ENCODE peak calls at places on chromosomes 7 and 10, in seven cellular contexts. A, P, F, Q, J, D and Y are unnamed samples.

GRCh38 chr7:19009241-19009935 is 108.0 kb downstream of the TWIST1 start:
- DNase-seq in A (no peak), P (no peak), F (no peak), Q (no peak), J (no peak), D (no peak), Y (no peak)

GRCh38 chr10:3395487-3395886 is 222.9 kb upstream of the PITRM1 start:
- DNase-seq in A (no peak), P (no peak), F (no peak), Q (no peak), J (no peak), D (no peak), Y (no peak)

GRCh38 chr10:131549116-131549515 is 237.6 kb upstream of the TCERG1L start:
- DNase-seq in A (no peak), P (no peak), F (no peak), Q (no peak), J (no peak), D (no peak), Y (peak; percentile 37)

GRCh38 chr10:33897255-33897893 is 562.9 kb upstream of the NRP1 start:
- DNase-seq in A (no peak), P (no peak), F (no peak), Q (no peak), J (no peak), D (no peak), Y (no peak)

GRCh38 chr10:32337343-32337742 is 9.6 kb downstream of the EPC1 start:
- DNase-seq in A (no peak), P (no peak), F (no peak), Q (no peak), J (no peak), D (no peak), Y (no peak)

GRCh38 chr10:728603-729002 is 39.1 kb upstream of the DIP2C start:
- DNase-seq in A (no peak), P (no peak), F (no peak), Q (no peak), J (no peak), D (no peak), Y (no peak)

GRCh38 chr7:103937680-103938079 is 51.8 kb downstream of the RELN start:
- DNase-seq in A (no peak), P (no peak), F (no peak), Q (no peak), J (no peak), D (no peak), Y (no peak)

GRCh38 chr7:125444864-125445263 is 515.2 kb upstream of the POT1 start:
- DNase-seq in A (no peak), P (no peak), F (no peak), Q (no peak), J (no peak), D (no peak), Y (no peak)

GRCh38 chr7:109462171-109462570 is 892.5 kb downstream of the DNAJB9 start:
- DNase-seq in A (no peak), P (no peak), F (no peak), Q (no peak), J (no peak), D (no peak), Y (no peak)

GRCh38 chr7:148982596-148983219 is 45.6 kb downstream of the PDIA4 start:
- DNase-seq in A (peak; percentile 23), P (peak; percentile 72), F (no peak), Q (no peak), J (no peak), D (peak; percentile 76), Y (no peak)

DNA sequence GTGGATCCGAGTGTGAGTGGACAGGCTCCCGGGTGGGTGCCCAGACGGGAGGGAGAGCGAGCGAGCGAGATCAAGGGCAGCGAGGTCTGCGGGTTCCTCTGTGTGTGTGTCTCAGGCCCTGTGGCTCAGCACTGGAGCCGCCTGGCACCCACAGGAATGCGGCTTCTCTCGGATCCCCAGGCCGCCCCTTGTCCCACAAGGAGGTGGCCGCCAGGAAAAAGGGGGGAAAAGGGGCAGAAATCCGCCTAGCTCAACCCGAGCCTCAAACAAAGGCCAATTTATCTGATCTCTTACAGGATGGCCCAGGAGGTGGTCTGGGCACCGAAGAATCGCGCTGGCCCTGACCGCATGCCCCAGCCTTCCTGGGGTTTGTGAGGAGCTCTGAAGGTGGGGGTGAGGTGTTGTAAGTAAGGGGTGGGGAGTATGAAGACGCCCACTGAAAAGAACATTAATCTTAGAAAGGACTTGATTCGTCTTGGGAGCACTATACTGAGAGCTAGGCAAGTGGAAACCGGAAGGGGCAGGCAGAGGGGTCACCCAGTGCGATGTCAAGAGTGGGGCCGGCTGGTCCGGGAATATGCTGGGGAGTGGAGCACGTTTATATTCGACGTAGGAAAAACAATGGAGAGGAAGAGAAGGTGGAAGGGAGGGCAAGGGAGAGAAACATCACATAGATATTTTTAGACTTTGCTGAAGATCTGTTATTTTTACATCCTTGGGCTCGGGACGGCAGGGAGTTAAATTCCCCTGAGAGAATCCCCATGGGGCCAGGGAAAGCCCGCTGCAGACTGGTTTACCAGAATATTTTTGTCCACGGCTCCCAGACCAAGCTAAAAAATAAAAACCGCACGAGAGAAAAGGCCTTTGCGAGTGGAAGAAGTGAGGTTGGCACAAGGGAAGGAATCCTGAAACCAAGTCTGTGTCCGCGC is 7.2 kb downstream of the DLX5 start:
- DNase-seq in A (no peak), P (peak; percentile 12), F (no peak), Q (no peak), J (no peak), D (no peak), Y (peak; percentile 47)
- TF ChIP-seq POLR2AphosphoS5 in A (no peak), P (no peak), F (no peak), Q (no peak), J (no peak), D (no peak), Y (no peak)

DNA sequence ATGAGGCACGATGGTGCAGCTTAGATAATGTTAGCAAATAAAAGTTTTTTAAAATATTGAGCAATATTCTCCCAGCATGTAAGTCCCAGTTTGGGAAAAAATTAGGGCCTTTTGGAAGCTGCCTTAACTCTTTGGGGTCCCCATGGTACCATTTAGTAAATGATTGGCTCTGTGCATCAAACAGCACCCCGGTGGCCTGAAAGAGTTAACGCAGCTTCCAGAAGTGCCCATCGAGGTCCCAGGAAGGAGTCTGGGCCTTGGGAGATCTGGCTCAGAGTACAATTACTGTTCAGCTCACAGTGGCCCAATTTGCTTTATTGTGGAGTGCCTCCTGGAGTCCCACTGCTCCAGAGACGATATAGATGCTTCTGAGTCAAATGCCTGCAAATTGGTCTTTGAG is 31.7 kb downstream of the WDFY4 start:
- DNase-seq in A (no peak), P (peak; percentile 41), F (no peak), Q (no peak), J (no peak), D (no peak), Y (no peak)
- H3K36me3 ChIP-seq in A (no peaks in the 10 kb centered on the region), P (no peaks in the 10 kb centered on the region), F (no peaks in the 10 kb centered on the region), Q (no peaks in the 10 kb centered on the region), J (peaks cover 50% of the 10 kb centered on the region), D (no peaks in the 10 kb centered on the region), Y (no peaks in the 10 kb centered on the region)

DNA sequence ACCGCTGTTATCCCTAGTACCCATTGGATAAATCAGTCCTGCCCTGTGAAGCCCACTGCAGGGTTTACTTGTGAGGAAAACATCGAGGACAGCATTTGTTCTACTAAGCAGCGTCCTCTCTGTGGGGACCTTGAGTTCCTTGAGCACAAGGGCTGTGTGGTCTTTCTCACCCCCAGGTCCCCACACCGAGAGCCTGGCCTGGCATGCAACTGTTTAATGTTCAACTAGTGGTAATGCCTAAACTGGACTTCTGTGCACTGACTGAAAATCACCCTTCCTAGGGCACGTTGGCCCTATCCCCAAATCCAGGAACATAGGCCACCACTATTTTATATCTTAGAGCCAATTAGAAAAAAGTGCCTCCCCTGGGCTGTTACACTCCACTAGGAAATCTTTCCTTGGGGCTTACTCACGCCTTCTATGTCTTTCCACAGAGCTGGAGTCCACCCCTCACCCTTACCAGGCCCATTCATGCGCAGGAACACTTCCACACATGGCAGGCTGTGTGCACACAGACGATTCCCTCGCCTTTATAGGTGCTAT is 1.7 kb upstream of the TMEM213 start:
- DNase-seq in A (no peak), P (no peak), F (no peak), Q (no peak), J (no peak), D (peak; percentile 21), Y (no peak)
- TF ChIP-seq POLR2AphosphoS5 in A (no peak), P (no peak), F (no peak), Q (no peak), J (no peak), D (no peak), Y (no peak)

DNA sequence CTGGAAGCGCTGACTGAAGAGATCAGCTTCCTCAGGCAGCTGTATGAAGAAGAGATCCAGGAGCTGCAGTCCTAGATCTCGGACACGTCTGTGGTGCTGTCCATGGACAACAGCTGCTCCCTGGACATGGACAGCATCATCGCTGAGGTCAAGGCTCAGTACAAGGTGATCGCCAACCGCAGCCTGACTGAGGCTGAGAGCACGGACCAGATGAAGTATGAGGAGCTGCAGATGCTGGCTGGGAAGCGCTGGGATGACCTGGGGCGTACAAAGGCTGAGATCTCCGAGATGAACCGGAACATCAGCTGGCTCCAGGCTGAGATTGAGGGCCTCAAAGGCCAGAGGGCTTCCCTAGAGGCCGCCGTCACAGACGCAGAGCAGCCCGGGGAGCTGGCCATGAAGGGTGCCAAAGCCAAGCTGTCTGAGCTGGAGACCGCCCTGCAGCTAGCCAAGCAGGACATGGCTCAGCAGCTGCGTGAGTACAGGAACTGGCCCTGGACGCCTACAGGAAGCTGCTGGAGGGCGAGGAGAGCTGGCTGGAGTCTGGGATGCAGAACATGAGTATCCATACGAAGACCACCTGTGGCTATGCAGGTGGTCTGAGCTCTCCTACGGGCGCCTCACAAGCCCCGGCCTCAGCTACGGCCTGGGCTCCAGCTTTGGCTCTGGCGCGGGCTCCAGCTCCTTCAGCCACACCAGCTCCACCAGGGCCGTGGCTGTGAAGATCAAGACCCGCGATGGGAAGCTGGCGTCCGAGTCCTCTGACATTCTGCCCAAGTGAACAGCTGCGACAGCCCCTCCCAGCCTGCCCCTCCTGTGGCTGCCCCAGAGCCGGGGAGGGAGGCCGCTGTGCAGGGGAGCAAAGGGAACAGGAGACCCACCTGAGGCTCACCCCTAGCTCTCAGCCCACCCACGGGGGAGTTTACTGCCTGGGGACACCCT is 24.9 kb upstream of the AMPH start:
- DNase-seq in A (no peak), P (no peak), F (no peak), Q (no peak), J (no peak), D (peak; percentile 79), Y (no peak)
- H3K36me3 ChIP-seq in A (no peaks in the 10 kb centered on the region), P (no peaks in the 10 kb centered on the region), F (no peaks in the 10 kb centered on the region), Q (no peaks in the 10 kb centered on the region), J (no peaks in the 10 kb centered on the region), D (no peaks in the 10 kb centered on the region), Y (no peaks in the 10 kb centered on the region)